ENCODE peak calls at places on chromosome 6, in seven cellular contexts. One of them, this sample, is unnamed.

GRCh38 chr6:141488466-141488865 is 644.3 kb upstream of the GJE1 start:
- DNase-seq in lower lobe of right lung: no peak
- DNase-seq in lower leg skin: no peak
- DNase-seq in naive thymus-derived CD4-positive, alpha-beta T cell: no peak
- DNase-seq in choroid plexus epithelial cell: peak
- DNase-seq in stomach: no peak
- DNase-seq in fibroblast of lung: no peak
- DNase-seq in this sample: no peak

GRCh38 chr6:72464791-72465691 is 156.8 kb upstream of the KCNQ5 start:
- DNase-seq in lower lobe of right lung: no peak
- DNase-seq in lower leg skin: no peak
- DNase-seq in naive thymus-derived CD4-positive, alpha-beta T cell: no peak
- DNase-seq in choroid plexus epithelial cell: peak
- DNase-seq in stomach: no peak
- DNase-seq in fibroblast of lung: peak
- DNase-seq in this sample: no peak

GRCh38 chr6:73516712-73517489 is 3.9 kb downstream of the EEF1A1 start:
- DNase-seq in lower lobe of right lung: no peak
- DNase-seq in lower leg skin: no peak
- DNase-seq in naive thymus-derived CD4-positive, alpha-beta T cell: no peak
- DNase-seq in choroid plexus epithelial cell: no peak
- DNase-seq in stomach: no peak
- DNase-seq in fibroblast of lung: peak
- DNase-seq in this sample: no peak

GRCh38 chr6:134363323-134364039 is 45.6 kb upstream of the SGK1 start:
- DNase-seq in lower lobe of right lung: no peak
- DNase-seq in lower leg skin: no peak
- DNase-seq in naive thymus-derived CD4-positive, alpha-beta T cell: no peak
- DNase-seq in choroid plexus epithelial cell: peak
- DNase-seq in stomach: no peak
- DNase-seq in fibroblast of lung: peak
- DNase-seq in this sample: no peak

GRCh38 chr6:11496152-11497060 is 41.1 kb upstream of the TMEM170B start:
- DNase-seq in lower lobe of right lung: no peak
- DNase-seq in lower leg skin: no peak
- DNase-seq in naive thymus-derived CD4-positive, alpha-beta T cell: peak
- DNase-seq in choroid plexus epithelial cell: peak
- DNase-seq in stomach: peak
- DNase-seq in fibroblast of lung: peak
- DNase-seq in this sample: peak

GRCh38 chr6:89597988-89598387 is 40.6 kb downstream of the LYRM2 start:
- DNase-seq in lower lobe of right lung: no peak
- DNase-seq in lower leg skin: no peak
- DNase-seq in naive thymus-derived CD4-positive, alpha-beta T cell: no peak
- DNase-seq in choroid plexus epithelial cell: peak
- DNase-seq in stomach: no peak
- DNase-seq in fibroblast of lung: peak
- DNase-seq in this sample: no peak

GRCh38 chr6:79797105-79797504 is 150.2 kb downstream of the ELOVL4 start:
- DNase-seq in lower lobe of right lung: no peak
- DNase-seq in lower leg skin: no peak
- DNase-seq in naive thymus-derived CD4-positive, alpha-beta T cell: no peak
- DNase-seq in choroid plexus epithelial cell: no peak
- DNase-seq in stomach: no peak
- DNase-seq in fibroblast of lung: no peak
- DNase-seq in this sample: no peak

GRCh38 chr6:105482227-105482839 is 79.5 kb upstream of the PREP start:
- DNase-seq in lower lobe of right lung: no peak
- DNase-seq in lower leg skin: no peak
- DNase-seq in naive thymus-derived CD4-positive, alpha-beta T cell: no peak
- DNase-seq in choroid plexus epithelial cell: peak
- DNase-seq in stomach: peak
- DNase-seq in fibroblast of lung: peak
- DNase-seq in this sample: no peak

GRCh38 chr6:89950879-89951391 is 56.7 kb downstream of the GJA10 start:
- DNase-seq in lower lobe of right lung: no peak
- DNase-seq in lower leg skin: no peak
- DNase-seq in naive thymus-derived CD4-positive, alpha-beta T cell: no peak
- DNase-seq in choroid plexus epithelial cell: peak
- DNase-seq in stomach: no peak
- DNase-seq in fibroblast of lung: no peak
- DNase-seq in this sample: no peak

GRCh38 chr6:16511723-16512584 is 249.3 kb downstream of the ATXN1 start:
- DNase-seq in lower lobe of right lung: no peak
- DNase-seq in lower leg skin: no peak
- DNase-seq in naive thymus-derived CD4-positive, alpha-beta T cell: peak
- DNase-seq in choroid plexus epithelial cell: no peak
- DNase-seq in stomach: peak
- DNase-seq in fibroblast of lung: no peak
- DNase-seq in this sample: no peak

GRCh38 chr6:132798820-132799538 is 542 bp upstream of the SLC18B1 start:
- DNase-seq in lower lobe of right lung: peak
- DNase-seq in lower leg skin: peak
- DNase-seq in naive thymus-derived CD4-positive, alpha-beta T cell: peak
- DNase-seq in choroid plexus epithelial cell: peak
- DNase-seq in stomach: peak
- DNase-seq in fibroblast of lung: peak
- DNase-seq in this sample: no peak

GRCh38 chr6:54135665-54136370 is 24.6 kb downstream of the MLIP start:
- DNase-seq in lower lobe of right lung: no peak
- DNase-seq in lower leg skin: no peak
- DNase-seq in naive thymus-derived CD4-positive, alpha-beta T cell: no peak
- DNase-seq in choroid plexus epithelial cell: peak
- DNase-seq in stomach: no peak
- DNase-seq in fibroblast of lung: peak
- DNase-seq in this sample: no peak

GRCh38 chr6:107917468-107918375 is 40.3 kb downstream of the SEC63 start:
- DNase-seq in lower lobe of right lung: no peak
- DNase-seq in lower leg skin: no peak
- DNase-seq in naive thymus-derived CD4-positive, alpha-beta T cell: no peak
- DNase-seq in choroid plexus epithelial cell: no peak
- DNase-seq in stomach: no peak
- DNase-seq in fibroblast of lung: no peak
- DNase-seq in this sample: no peak

GRCh38 chr6:136547336-136547735 is 2.9 kb downstream of the MAP7 start:
- DNase-seq in lower lobe of right lung: no peak
- DNase-seq in lower leg skin: no peak
- DNase-seq in naive thymus-derived CD4-positive, alpha-beta T cell: no peak
- DNase-seq in choroid plexus epithelial cell: peak
- DNase-seq in stomach: no peak
- DNase-seq in fibroblast of lung: peak
- DNase-seq in this sample: no peak

GRCh38 chr6:127290391-127290963 is 23.8 kb downstream of the RNF146 start:
- DNase-seq in lower lobe of right lung: no peak
- DNase-seq in lower leg skin: no peak
- DNase-seq in naive thymus-derived CD4-positive, alpha-beta T cell: no peak
- DNase-seq in choroid plexus epithelial cell: no peak
- DNase-seq in stomach: no peak
- DNase-seq in fibroblast of lung: no peak
- DNase-seq in this sample: no peak

DNA sequence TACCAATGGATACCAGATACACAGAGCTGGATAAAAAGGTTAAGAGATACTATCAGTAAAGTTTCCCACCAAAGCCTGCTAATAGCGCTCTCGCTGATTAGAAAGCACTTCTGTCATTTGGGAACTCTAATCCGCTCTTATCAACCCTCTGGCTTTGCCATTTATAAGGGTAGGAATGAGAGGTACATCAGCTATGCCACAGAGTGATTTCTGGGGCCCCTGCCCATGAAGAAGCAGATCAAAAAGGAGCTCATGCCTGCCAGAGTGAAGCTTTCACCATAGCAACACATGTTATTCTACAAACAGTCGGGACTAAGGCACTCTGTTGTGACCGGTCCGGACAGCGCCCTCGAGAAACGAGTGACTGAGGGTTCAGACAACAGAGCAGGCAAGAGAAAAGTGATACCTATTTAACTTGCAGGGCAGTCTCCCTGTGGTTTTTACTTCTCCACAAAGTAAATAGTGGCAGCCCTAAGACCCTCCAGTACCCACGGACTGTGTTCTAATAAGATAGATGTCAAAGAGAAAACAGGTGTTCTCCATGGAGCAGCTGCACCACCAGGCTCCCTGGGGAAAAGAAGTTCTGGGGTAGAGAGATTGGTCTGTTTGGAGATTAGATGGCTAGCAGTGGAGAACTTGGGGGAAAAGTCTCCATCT is 5.6 kb downstream of the TRAM2 start:
- DNase-seq in lower lobe of right lung: no peak
- DNase-seq in lower leg skin: no peak
- DNase-seq in naive thymus-derived CD4-positive, alpha-beta T cell: no peak
- DNase-seq in choroid plexus epithelial cell: no peak
- DNase-seq in stomach: no peak
- DNase-seq in fibroblast of lung: no peak
- DNase-seq in this sample: no peak
- H3K4me3 ChIP-seq in lower lobe of right lung: no peak
- H3K4me3 ChIP-seq in lower leg skin: no peak
- H3K4me3 ChIP-seq in naive thymus-derived CD4-positive, alpha-beta T cell: no peak
- H3K4me3 ChIP-seq in choroid plexus epithelial cell: no peak
- H3K4me3 ChIP-seq in stomach: no peak
- H3K4me3 ChIP-seq in fibroblast of lung: peak
- H3K4me3 ChIP-seq in this sample: no peak

GRCh38 chr6:147770221-147770620 is 261.7 kb downstream of the SAMD5 start:
- DNase-seq in lower lobe of right lung: no peak
- DNase-seq in lower leg skin: no peak
- DNase-seq in naive thymus-derived CD4-positive, alpha-beta T cell: no peak
- DNase-seq in choroid plexus epithelial cell: no peak
- DNase-seq in stomach: no peak
- DNase-seq in fibroblast of lung: no peak
- DNase-seq in this sample: no peak

GRCh38 chr6:147776631-147777030 is 268.1 kb downstream of the SAMD5 start:
- DNase-seq in lower lobe of right lung: no peak
- DNase-seq in lower leg skin: no peak
- DNase-seq in naive thymus-derived CD4-positive, alpha-beta T cell: no peak
- DNase-seq in choroid plexus epithelial cell: no peak
- DNase-seq in stomach: no peak
- DNase-seq in fibroblast of lung: no peak
- DNase-seq in this sample: no peak

GRCh38 chr6:147772724-147773123 is 264.2 kb downstream of the SAMD5 start:
- DNase-seq in lower lobe of right lung: no peak
- DNase-seq in lower leg skin: no peak
- DNase-seq in naive thymus-derived CD4-positive, alpha-beta T cell: no peak
- DNase-seq in choroid plexus epithelial cell: no peak
- DNase-seq in stomach: no peak
- DNase-seq in fibroblast of lung: no peak
- DNase-seq in this sample: no peak

GRCh38 chr6:147779624-147780023 is 271.1 kb downstream of the SAMD5 start:
- DNase-seq in lower lobe of right lung: no peak
- DNase-seq in lower leg skin: no peak
- DNase-seq in naive thymus-derived CD4-positive, alpha-beta T cell: no peak
- DNase-seq in choroid plexus epithelial cell: no peak
- DNase-seq in stomach: no peak
- DNase-seq in fibroblast of lung: no peak
- DNase-seq in this sample: no peak

DNA sequence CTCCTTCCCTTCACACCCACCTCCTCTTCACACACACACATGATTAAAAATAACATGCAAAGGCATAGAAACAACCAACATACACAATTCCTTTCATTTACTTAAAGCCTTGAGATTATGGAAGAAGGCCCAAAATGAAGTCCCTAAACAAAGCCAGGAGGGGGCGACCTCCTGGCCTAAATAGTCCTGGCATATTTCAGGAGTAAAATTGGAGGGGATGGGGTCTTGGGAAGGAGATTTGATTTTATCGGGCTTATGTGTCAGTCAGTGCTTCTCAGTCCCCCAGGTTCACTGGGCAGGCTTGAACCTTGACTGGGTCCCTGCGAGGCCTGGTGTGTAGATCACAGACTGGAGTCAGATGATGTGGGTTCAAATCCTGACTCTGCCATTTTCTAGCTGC is 266.4 kb downstream of the SAMD5 start:
- DNase-seq in lower lobe of right lung: no peak
- DNase-seq in lower leg skin: no peak
- DNase-seq in naive thymus-derived CD4-positive, alpha-beta T cell: no peak
- DNase-seq in choroid plexus epithelial cell: peak
- DNase-seq in stomach: no peak
- DNase-seq in fibroblast of lung: no peak
- DNase-seq in this sample: no peak
- H3K4me3 ChIP-seq in lower lobe of right lung: no peak
- H3K4me3 ChIP-seq in lower leg skin: no peak
- H3K4me3 ChIP-seq in naive thymus-derived CD4-positive, alpha-beta T cell: no peak
- H3K4me3 ChIP-seq in choroid plexus epithelial cell: no peak
- H3K4me3 ChIP-seq in stomach: no peak
- H3K4me3 ChIP-seq in fibroblast of lung: no peak
- H3K4me3 ChIP-seq in this sample: no peak

GRCh38 chr6:163419413-163420314 is 5.1 kb downstream of the QKI start:
- DNase-seq in lower lobe of right lung: no peak
- DNase-seq in lower leg skin: no peak
- DNase-seq in naive thymus-derived CD4-positive, alpha-beta T cell: no peak
- DNase-seq in choroid plexus epithelial cell: peak
- DNase-seq in stomach: no peak
- DNase-seq in fibroblast of lung: peak
- DNase-seq in this sample: no peak
- H3K4me3 ChIP-seq in lower lobe of right lung: peak
- H3K4me3 ChIP-seq in lower leg skin: no peak
- H3K4me3 ChIP-seq in naive thymus-derived CD4-positive, alpha-beta T cell: no peak
- H3K4me3 ChIP-seq in choroid plexus epithelial cell: peak
- H3K4me3 ChIP-seq in stomach: peak
- H3K4me3 ChIP-seq in fibroblast of lung: peak
- H3K4me3 ChIP-seq in this sample: no peak

GRCh38 chr6:44341095-44341890 is 1.2 kb upstream of the SPATS1 start:
- DNase-seq in lower lobe of right lung: no peak
- DNase-seq in lower leg skin: no peak
- DNase-seq in naive thymus-derived CD4-positive, alpha-beta T cell: no peak
- DNase-seq in choroid plexus epithelial cell: no peak
- DNase-seq in stomach: no peak
- DNase-seq in fibroblast of lung: no peak
- DNase-seq in this sample: no peak

GRCh38 chr6:44342489-44342888 is at the start of gene SPATS1:
- DNase-seq in lower lobe of right lung: no peak
- DNase-seq in lower leg skin: peak
- DNase-seq in naive thymus-derived CD4-positive, alpha-beta T cell: no peak
- DNase-seq in choroid plexus epithelial cell: peak
- DNase-seq in stomach: peak
- DNase-seq in fibroblast of lung: no peak
- DNase-seq in this sample: no peak

GRCh38 chr6:44339763-44340625 is 2.5 kb upstream of the SPATS1 start:
- DNase-seq in lower lobe of right lung: no peak
- DNase-seq in lower leg skin: no peak
- DNase-seq in naive thymus-derived CD4-positive, alpha-beta T cell: no peak
- DNase-seq in choroid plexus epithelial cell: peak
- DNase-seq in stomach: no peak
- DNase-seq in fibroblast of lung: no peak
- DNase-seq in this sample: no peak

GRCh38 chr6:44339301-44339700 is 3.1 kb upstream of the SPATS1 start:
- DNase-seq in lower lobe of right lung: no peak
- DNase-seq in lower leg skin: no peak
- DNase-seq in naive thymus-derived CD4-positive, alpha-beta T cell: no peak
- DNase-seq in choroid plexus epithelial cell: no peak
- DNase-seq in stomach: peak
- DNase-seq in fibroblast of lung: no peak
- DNase-seq in this sample: no peak

DNA sequence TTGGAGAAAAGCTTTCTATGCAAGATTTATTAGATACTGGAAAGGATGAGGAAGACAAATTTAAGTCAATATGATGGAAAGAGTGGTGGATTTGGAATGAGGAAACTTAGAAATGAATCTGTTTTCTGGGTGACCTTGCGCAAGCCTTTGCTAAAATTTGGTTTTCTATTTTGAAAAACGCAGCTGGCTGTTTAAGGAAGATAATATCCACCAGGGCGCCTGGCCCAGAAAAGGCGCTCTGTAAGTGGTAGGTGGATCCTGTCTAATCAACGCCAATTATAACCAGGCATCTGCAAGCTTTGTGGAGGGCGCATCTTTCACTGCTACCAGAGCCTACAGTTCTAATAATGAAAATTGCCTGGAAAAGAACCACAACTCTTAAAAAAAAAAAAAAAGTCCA is 398 bp upstream of the SPATS1 start:
- DNase-seq in lower lobe of right lung: no peak
- DNase-seq in lower leg skin: no peak
- DNase-seq in naive thymus-derived CD4-positive, alpha-beta T cell: no peak
- DNase-seq in choroid plexus epithelial cell: no peak
- DNase-seq in stomach: no peak
- DNase-seq in fibroblast of lung: peak
- DNase-seq in this sample: no peak
- H3K4me3 ChIP-seq in lower lobe of right lung: peak
- H3K4me3 ChIP-seq in lower leg skin: no peak
- H3K4me3 ChIP-seq in naive thymus-derived CD4-positive, alpha-beta T cell: no peak
- H3K4me3 ChIP-seq in choroid plexus epithelial cell: no peak
- H3K4me3 ChIP-seq in stomach: peak
- H3K4me3 ChIP-seq in fibroblast of lung: no peak
- H3K4me3 ChIP-seq in this sample: no peak